ENCODE peak calls at places on chromosomes 5 and 9, in four cellular contexts. P is NB4; Q is stimulated activated CD4-positive, alpha-beta T cell treated with anti-CD3 and anti-CD28 coated beads, Interleukin-4, amount 100 ng/mL, for 24 hours; F is naive thymus-derived CD4-positive, alpha-beta T cell. L is an unnamed sample.

GRCh38 chr5:178641711-178642110 is 14.9 kb upstream of the CLK4 start:
- DNase-seq in P (no peak), Q (no peak), F (no peak), L (no peak)

GRCh38 chr9:136275655-136276429 is 28.1 kb downstream of the CCDC187 start:
- DNase-seq in P (no peak), Q (no peak), F (no peak), L (no peak)

GRCh38 chr5:141822134-141822533 is 56.1 kb downstream of the PCDH1 start:
- DNase-seq in P (no peak), Q (no peak), F (no peak), L (no peak)

GRCh38 chr5:76207122-76207521 is 123.9 kb downstream of the SV2C start:
- DNase-seq in P (no peak), Q (no peak), F (no peak), L (no peak)

GRCh38 chr9:81410201-81410600 is 279.1 kb downstream of the TLE1 start:
- DNase-seq in P (no peak), Q (no peak), F (no peak), L (no peak)

GRCh38 chr5:114176356-114176755 is 185.5 kb upstream of the KCNN2 start:
- DNase-seq in P (no peak), Q (no peak), F (no peak), L (no peak)

GRCh38 chr9:125663127-125663526 is 43.9 kb downstream of the MAPKAP1 start:
- DNase-seq in P (peak), Q (no peak), F (no peak), L (peak)

GRCh38 chr5:155539958-155540595 is 526.5 kb downstream of the KIF4B start:
- DNase-seq in P (no peak), Q (no peak), F (no peak), L (no peak)

GRCh38 chr5:9288234-9288633 is 257.6 kb downstream of the SEMA5A start:
- DNase-seq in P (no peak), Q (no peak), F (no peak), L (no peak)

GRCh38 chr5:123371575-123372179 is 51.5 kb downstream of the CEP120 start:
- DNase-seq in P (peak), Q (peak), F (no peak), L (no peak)

GRCh38 chr5:169648725-169649124 is 11.7 kb downstream of the DOCK2 start:
- DNase-seq in P (no peak), Q (no peak), F (no peak), L (no peak)

GRCh38 chr5:41610402-41610801 is 100.0 kb upstream of the PLCXD3 start:
- DNase-seq in P (no peak), Q (no peak), F (no peak), L (no peak)

GRCh38 chr5:177311361-177311722 is 356 bp downstream of the MXD3 start:
- DNase-seq in P (peak), Q (no peak), F (no peak), L (no peak)

GRCh38 chr5:29005386-29005785 is 1967.0 kb upstream of the CDH9 start:
- DNase-seq in P (peak), Q (no peak), F (no peak), L (peak)

GRCh38 chr9:98657897-98658296 is 50.8 kb downstream of the GABBR2 start:
- DNase-seq in P (no peak), Q (no peak), F (no peak), L (no peak)

GRCh38 chr5:107855171-107855570 is 184.4 kb upstream of the EFNA5 start:
- DNase-seq in P (no peak), Q (no peak), F (no peak), L (no peak)

GRCh38 chr9:125100822-125101221 is 42.5 kb downstream of the SCAI start:
- DNase-seq in P (no peak), Q (no peak), F (no peak), L (no peak)

GRCh38 chr9:11663913-11664312 is 1029.3 kb upstream of the TYRP1 start:
- DNase-seq in P (no peak), Q (no peak), F (no peak), L (no peak)

GRCh38 chr9:764105-764524 is 77.4 kb upstream of the DMRT1 start:
- DNase-seq in P (peak), Q (peak), F (no peak), L (peak)

GRCh38 chr5:177382423-177383029 is 1.7 kb upstream of the SLC34A1 start:
- DNase-seq in P (peak), Q (no peak), F (no peak), L (no peak)

GRCh38 chr5:89359046-89359445 is 476.1 kb upstream of the MEF2C start:
- DNase-seq in P (no peak), Q (no peak), F (no peak), L (no peak)

GRCh38 chr5:25754895-25755294 is 1110.1 kb upstream of the CDH10 start:
- DNase-seq in P (peak), Q (no peak), F (no peak), L (no peak)

GRCh38 chr5:62596691-62597090 is 18.1 kb downstream of the LRRC70 start:
- DNase-seq in P (no peak), Q (no peak), F (no peak), L (no peak)

GRCh38 chr5:148635321-148636083 is 18.8 kb downstream of the HTR4 start:
- DNase-seq in P (no peak), Q (no peak), F (no peak), L (no peak)

GRCh38 chr5:136132087-136132486 is 558 bp upstream of the SMAD5 start:
- DNase-seq in P (peak), Q (no peak), F (no peak), L (no peak)

GRCh38 chr5:51380603-51381207 is 2.5 kb upstream of the ISL1 start:
- DNase-seq in P (peak), Q (no peak), F (no peak), L (peak)

GRCh38 chr9:100228352-100228869 is 124.3 kb downstream of the TEX10 start:
- DNase-seq in P (no peak), Q (no peak), F (no peak), L (no peak)

GRCh38 chr9:93452710-93453046 is 703 bp downstream of the FAM120AOS start:
- DNase-seq in P (peak), Q (peak), F (peak), L (no peak)

GRCh38 chr5:151155149-151155776 is 2.3 kb downstream of the ANXA6 start:
- DNase-seq in P (peak), Q (peak), F (no peak), L (peak)

GRCh38 chr5:71865665-71866320 is 146.7 kb downstream of the CARTPT start:
- DNase-seq in P (no peak), Q (no peak), F (no peak), L (no peak)

GRCh38 chr5:132414634-132415377 is 45.3 kb downstream of the SLC22A5 start:
- DNase-seq in P (peak), Q (no peak), F (no peak), L (peak)

GRCh38 chr5:158456756-158457155 is 597.8 kb upstream of the CLINT1 start:
- DNase-seq in P (peak), Q (no peak), F (no peak), L (no peak)

GRCh38 chr5:5957737-5958136 is 420.6 kb downstream of the MED10 start:
- DNase-seq in P (no peak), Q (no peak), F (no peak), L (no peak)

GRCh38 chr5:137498736-137499505 is at the start of gene SPOCK1:
- DNase-seq in P (peak), Q (peak), F (peak), L (peak)

L was measured in AML-193.